ENCODE peak calls at places on chromosomes 5 and 9, in eight cellular contexts. B is CD8-positive, alpha-beta T cell; E is CD4-positive, alpha-beta T cell; R is HFF-Myc; S is Calu3; J is lower leg skin; Z is cardiac muscle cell; F is AG04450. O is an unnamed sample.

GRCh38 chr9:11328326-11328725 is 715.5 kb upstream of the PTPRD start:
- DNase-seq in B (no peak), E (no peak), R (no peak), S (no peak), J (no peak), Z (no peak), F (no peak), O (no peak)

GRCh38 chr9:16712800-16713199 is 157.7 kb downstream of the BNC2 start:
- DNase-seq in B (no peak), E (no peak), R (no peak), S (no peak), J (no peak), Z (no peak), F (no peak), O (no peak)

GRCh38 chr5:142215915-142216681 is 107.5 kb downstream of the NDFIP1 start:
- DNase-seq in B (no peak), E (no peak), R (peak; percentile 93), S (peak; percentile 82), J (peak; percentile 59), Z (peak; percentile 98), F (peak; percentile 93), O (no peak)

GRCh38 chr5:168793844-168794837 is 215.0 kb upstream of the PANK3 start:
- DNase-seq in B (no peak), E (no peak), R (no peak), S (no peak), J (peak; percentile 66), Z (peak; percentile 65), F (no peak), O (no peak)

GRCh38 chr5:143397302-143398052 is 6.0 kb downstream of the NR3C1 start:
- DNase-seq in B (no peak), E (no peak), R (no peak), S (no peak), J (no peak), Z (no peak), F (no peak), O (no peak)

GRCh38 chr9:106934831-106935230 is 71.9 kb downstream of the ZNF462 start:
- DNase-seq in B (no peak), E (no peak), R (no peak), S (no peak), J (no peak), Z (no peak), F (no peak), O (no peak)

GRCh38 chr5:118919016-118919415 is 69.3 kb downstream of the DTWD2 start:
- DNase-seq in B (no peak), E (no peak), R (peak; percentile 72), S (no peak), J (no peak), Z (no peak), F (peak; percentile 32), O (no peak)

GRCh38 chr9:105129731-105130130 is 114.7 kb upstream of the SLC44A1 start:
- DNase-seq in B (no peak), E (no peak), R (no peak), S (no peak), J (no peak), Z (no peak), F (no peak), O (no peak)

GRCh38 chr9:130128251-130128650 is 44.0 kb upstream of the NCS1 start:
- DNase-seq in B (peak; percentile 67), E (peak; percentile 71), R (no peak), S (no peak), J (no peak), Z (peak; percentile 29), F (no peak), O (peak; percentile 41)

GRCh38 chr9:133733074-133733408 is 5.1 kb downstream of the SARDH start:
- DNase-seq in B (no peak), E (no peak), R (no peak), S (no peak), J (no peak), Z (no peak), F (no peak), O (no peak)

GRCh38 chr9:18666987-18667772 is 193.2 kb downstream of the ADAMTSL1 start:
- DNase-seq in B (no peak), E (no peak), R (no peak), S (no peak), J (no peak), Z (peak; percentile 64), F (no peak), O (no peak)

GRCh38 chr5:93575466-93575865 is 5.6 kb downstream of the NR2F1-AS1 start:
- DNase-seq in B (no peak), E (no peak), R (no peak), S (no peak), J (no peak), Z (no peak), F (no peak), O (no peak)

GRCh38 chr9:110321055-110321454 is 16.6 kb downstream of the TXNDC8 start:
- DNase-seq in B (no peak), E (no peak), R (no peak), S (no peak), J (no peak), Z (peak; percentile 74), F (no peak), O (no peak)

GRCh38 chr5:144864113-144864512 is 693.4 kb downstream of the KCTD16 start:
- DNase-seq in B (no peak), E (no peak), R (no peak), S (no peak), J (no peak), Z (no peak), F (no peak), O (no peak)

GRCh38 chr5:83025690-83026472 is 51.3 kb downstream of the TMEM167A start:
- DNase-seq in B (no peak), E (no peak), R (no peak), S (no peak), J (no peak), Z (no peak), F (no peak), O (no peak)

GRCh38 chr9:110016340-110016739 is 191.6 kb downstream of the C9orf152 start:
- DNase-seq in B (no peak), E (no peak), R (no peak), S (no peak), J (no peak), Z (peak; percentile 52), F (peak; percentile 41), O (no peak)

GRCh38 chr5:132058646-132059042 is 1.8 kb upstream of the IL3 start:
- DNase-seq in B (no peak), E (peak; percentile 10), R (no peak), S (no peak), J (no peak), Z (no peak), F (no peak), O (no peak)

GRCh38 chr9:108186996-108187395 is 668.8 kb downstream of the ACTL7B start:
- DNase-seq in B (no peak), E (no peak), R (no peak), S (no peak), J (no peak), Z (peak; percentile 86), F (peak; percentile 16), O (no peak)

GRCh38 chr9:78963911-78964310 is 607.9 kb upstream of the TLE4 start:
- DNase-seq in B (no peak), E (no peak), R (no peak), S (no peak), J (no peak), Z (no peak), F (no peak), O (no peak)

GRCh38 chr9:78962186-78962585 is 609.6 kb upstream of the TLE4 start:
- DNase-seq in B (no peak), E (no peak), R (no peak), S (no peak), J (no peak), Z (no peak), F (no peak), O (no peak)

GRCh38 chr9:78954286-78954685 is 617.5 kb upstream of the TLE4 start:
- DNase-seq in B (no peak), E (no peak), R (no peak), S (no peak), J (no peak), Z (peak; percentile 25), F (no peak), O (no peak)

DNA sequence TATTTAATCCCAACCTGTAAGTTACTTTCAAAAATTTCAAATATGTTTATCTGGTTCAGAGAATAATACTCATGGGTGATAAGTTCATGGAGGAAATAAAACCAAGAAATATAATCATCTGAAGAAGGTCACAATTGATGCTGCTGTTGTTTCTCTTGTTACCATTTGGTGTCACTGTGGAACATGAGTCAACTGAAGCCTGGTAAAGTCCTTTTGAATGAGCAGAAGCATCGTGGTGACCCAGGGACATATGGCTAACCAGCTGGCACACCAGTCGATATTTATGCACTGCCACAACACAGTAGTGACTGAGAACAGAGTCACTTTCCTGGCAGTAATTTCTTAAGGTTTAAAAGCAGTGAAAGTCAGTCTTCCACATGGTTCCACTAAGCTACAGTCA is 612.9 kb upstream of the TLE4 start:
- DNase-seq in B (no peak), E (no peak), R (no peak), S (no peak), J (no peak), Z (no peak), F (no peak), O (no peak)
- TF ChIP-seq CTCF in B (no peak), E (no peak), R (peak; percentile 13), S (no peak), J (no peak), Z (no peak), F (no peak), O (no peak)

DNA sequence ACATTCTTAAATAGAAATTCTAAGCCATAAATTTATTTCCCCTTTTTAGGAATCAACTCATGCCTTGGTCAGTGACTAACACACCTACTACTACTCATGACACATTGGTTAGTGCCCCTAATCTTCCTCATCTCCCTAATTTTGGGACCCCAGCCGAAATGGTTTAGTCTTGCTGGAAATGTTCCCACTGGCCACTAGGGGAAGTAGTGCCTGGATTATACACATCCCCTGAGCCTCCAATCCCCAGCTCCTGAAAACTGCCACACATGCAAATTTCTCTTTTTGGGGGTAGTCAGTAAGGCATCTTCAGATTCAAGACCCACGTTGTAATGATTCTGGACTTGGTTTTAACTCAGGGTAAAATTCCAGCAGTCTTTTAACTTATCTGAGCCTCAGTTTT is 79.8 kb downstream of the HSD17B3 start:
- DNase-seq in B (no peak), E (no peak), R (no peak), S (no peak), J (no peak), Z (peak; percentile 46), F (no peak), O (no peak)
- TF ChIP-seq CTCF in B (no peak), E (peak; percentile 25), R (peak; percentile 65), S (no peak), J (no peak), Z (peak; percentile 68), F (peak; percentile 52), O (no peak)

DNA sequence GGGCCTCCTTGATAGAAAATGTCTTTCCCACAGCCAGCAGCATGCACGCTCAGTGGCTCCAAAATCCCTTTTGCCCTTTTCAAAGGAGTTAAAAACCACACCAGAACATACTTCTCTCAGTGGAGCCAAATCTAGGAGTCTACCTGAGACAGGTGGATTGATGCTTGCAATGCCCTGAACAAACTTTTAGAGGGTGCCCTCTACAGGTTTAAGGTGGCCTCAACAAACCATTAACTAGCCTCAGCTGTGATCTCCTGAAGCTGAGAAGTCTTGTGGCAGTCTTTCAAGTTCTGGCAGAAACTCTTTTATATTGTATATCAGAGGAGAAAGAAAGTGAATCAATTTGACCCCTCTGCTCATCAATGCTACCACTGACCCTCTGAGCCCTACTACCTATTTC is 125.4 kb downstream of the MED27 start:
- DNase-seq in B (no peak), E (no peak), R (no peak), S (peak; percentile 6), J (no peak), Z (no peak), F (no peak), O (no peak)
- TF ChIP-seq CTCF in B (no peak), E (no peak), R (peak; percentile 26), S (no peak), J (no peak), Z (peak; percentile 24), F (peak; percentile 8), O (no peak)

GRCh38 chr5:110045153-110045552 is 355.4 kb downstream of the MAN2A1 start:
- DNase-seq in B (no peak), E (no peak), R (no peak), S (no peak), J (no peak), Z (peak; percentile 11), F (no peak), O (no peak)
- TF ChIP-seq CTCF in B (no peak), E (no peak), R (no peak), S (no peak), J (no peak), Z (peak; percentile 8), F (no peak), O (no peak)